ENCODE peak calls at places on chromosomes 5 and 9, in four cellular contexts. One of them, this sample, is unnamed.

GRCh38 chr5:67021522-67022316 is 174.9 kb downstream of the CD180 start:
- DNase-seq in SK-N-SH: no peak
- DNase-seq in HepG2: no peak
- DNase-seq in K562: no peak
- DNase-seq in this sample: no peak

GRCh38 chr9:123438321-123438720 is 82.3 kb downstream of the CRB2 start:
- DNase-seq in K562: no peak
- DNase-seq in SK-N-SH: no peak
- DNase-seq in HepG2: no peak
- DNase-seq in this sample: no peak

GRCh38 chr9:134205636-134206316 is 41.4 kb upstream of the RNU6ATAC start:
- DNase-seq in SK-N-SH: peak
- DNase-seq in HepG2: no peak
- DNase-seq in K562: peak
- DNase-seq in this sample: no peak

GRCh38 chr9:120913673-120914266 is 12.8 kb downstream of the TRAF1 start:
- DNase-seq in HepG2: no peak
- DNase-seq in SK-N-SH: no peak
- DNase-seq in K562: peak
- DNase-seq in this sample: peak

GRCh38 chr5:141637693-141638419 is 1.1 kb downstream of the RELL2 start:
- DNase-seq in SK-N-SH: peak
- DNase-seq in K562: peak
- DNase-seq in HepG2: peak
- DNase-seq in this sample: peak

GRCh38 chr9:128243486-128244415 is 32.1 kb downstream of the GOLGA2 start:
- DNase-seq in K562: peak
- DNase-seq in SK-N-SH: peak
- DNase-seq in HepG2: no peak
- DNase-seq in this sample: no peak

GRCh38 chr5:10262995-10263394 is 12.9 kb downstream of the CCT5 start:
- DNase-seq in K562: no peak
- DNase-seq in SK-N-SH: no peak
- DNase-seq in HepG2: no peak
- DNase-seq in this sample: no peak

GRCh38 chr5:10702040-10702629 is 58.9 kb downstream of the DAP start:
- DNase-seq in K562: peak
- DNase-seq in SK-N-SH: no peak
- DNase-seq in HepG2: no peak
- DNase-seq in this sample: no peak

GRCh38 chr5:43484049-43484849 is 584 bp upstream of the TMEM267 start:
- DNase-seq in HepG2: peak
- DNase-seq in SK-N-SH: peak
- DNase-seq in K562: peak
- DNase-seq in this sample: peak

GRCh38 chr5:160171656-160172055 is 52.4 kb upstream of the PWWP2A start:
- DNase-seq in K562: no peak
- DNase-seq in HepG2: no peak
- DNase-seq in SK-N-SH: no peak
- DNase-seq in this sample: no peak

GRCh38 chr5:133240425-133241091 is 188.7 kb downstream of the HSPA4 start:
- DNase-seq in SK-N-SH: peak
- DNase-seq in K562: peak
- DNase-seq in HepG2: peak
- DNase-seq in this sample: no peak

GRCh38 chr5:156208271-156208670 is 118.7 kb upstream of the SGCD start:
- DNase-seq in SK-N-SH: no peak
- DNase-seq in HepG2: no peak
- DNase-seq in K562: no peak
- DNase-seq in this sample: no peak

GRCh38 chr5:135140805-135141204 is 106.8 kb upstream of the PITX1 start:
- DNase-seq in HepG2: no peak
- DNase-seq in SK-N-SH: no peak
- DNase-seq in K562: no peak
- DNase-seq in this sample: no peak

GRCh38 chr5:57494104-57495098 is 11.8 kb upstream of the ACTBL2 start:
- DNase-seq in HepG2: peak
- DNase-seq in SK-N-SH: no peak
- DNase-seq in K562: peak
- DNase-seq in this sample: no peak

GRCh38 chr9:96554326-96554725 is 65.3 kb downstream of the CDC14B start:
- DNase-seq in HepG2: no peak
- DNase-seq in K562: no peak
- DNase-seq in SK-N-SH: no peak
- DNase-seq in this sample: no peak

GRCh38 chr5:169152453-169152852 is 148.5 kb downstream of the SLIT3 start:
- DNase-seq in K562: no peak
- DNase-seq in SK-N-SH: no peak
- DNase-seq in HepG2: no peak
- DNase-seq in this sample: no peak

GRCh38 chr9:127578952-127579853 is 32.9 kb upstream of the STXBP1 start:
- DNase-seq in K562: no peak
- DNase-seq in HepG2: peak
- DNase-seq in SK-N-SH: peak
- DNase-seq in this sample: peak

GRCh38 chr9:117927354-117927753 is 223.2 kb downstream of the TLR4 start:
- DNase-seq in SK-N-SH: peak
- DNase-seq in K562: no peak
- DNase-seq in HepG2: no peak
- DNase-seq in this sample: peak

GRCh38 chr5:170597109-170597741 is 93.4 kb downstream of the KCNIP1 start:
- DNase-seq in SK-N-SH: peak
- DNase-seq in K562: no peak
- DNase-seq in HepG2: no peak
- DNase-seq in this sample: no peak

GRCh38 chr9:134329886-134330285 is 3.6 kb downstream of the RXRA start:
- DNase-seq in SK-N-SH: no peak
- DNase-seq in HepG2: no peak
- DNase-seq in K562: no peak
- DNase-seq in this sample: no peak

GRCh38 chr9:16398676-16399075 is 471.8 kb downstream of the BNC2 start:
- DNase-seq in HepG2: no peak
- DNase-seq in SK-N-SH: no peak
- DNase-seq in K562: no peak
- DNase-seq in this sample: no peak

GRCh38 chr5:141958113-141958512 is at the start of gene PCDH12:
- DNase-seq in HepG2: no peak
- DNase-seq in K562: no peak
- DNase-seq in SK-N-SH: peak
- DNase-seq in this sample: peak

GRCh38 chr5:73506459-73506955 is 8.3 kb downstream of the BTF3 start:
- DNase-seq in SK-N-SH: no peak
- DNase-seq in HepG2: no peak
- DNase-seq in K562: no peak
- DNase-seq in this sample: no peak

GRCh38 chr5:161548472-161549094 is 2.1 kb upstream of the GABRB2 start:
- DNase-seq in HepG2: no peak
- DNase-seq in SK-N-SH: peak
- DNase-seq in K562: no peak
- DNase-seq in this sample: peak

GRCh38 chr5:40437452-40437861 is 242.3 kb upstream of the PTGER4 start:
- DNase-seq in K562: no peak
- DNase-seq in SK-N-SH: no peak
- DNase-seq in HepG2: no peak
- DNase-seq in this sample: no peak

GRCh38 chr5:65927497-65928340 is 1.3 kb downstream of the ERBIN start:
- DNase-seq in SK-N-SH: peak
- DNase-seq in HepG2: peak
- DNase-seq in K562: peak
- DNase-seq in this sample: no peak

GRCh38 chr5:141412853-141413539 is at the start of gene PCDHGA10:
- DNase-seq in K562: peak
- DNase-seq in SK-N-SH: no peak
- DNase-seq in HepG2: peak
- DNase-seq in this sample: peak

GRCh38 chr5:158839638-158840037 is 260.1 kb downstream of the EBF1 start:
- DNase-seq in HepG2: no peak
- DNase-seq in K562: no peak
- DNase-seq in SK-N-SH: no peak
- DNase-seq in this sample: no peak

GRCh38 chr9:129880654-129881546 is 45.6 kb downstream of the USP20 start:
- DNase-seq in K562: no peak
- DNase-seq in HepG2: no peak
- DNase-seq in SK-N-SH: no peak
- DNase-seq in this sample: no peak
- TF ChIP-seq FOXJ3 in K562: no peak
- TF ChIP-seq FOXJ3 in HepG2: no peak
- TF ChIP-seq FOXJ3 in SK-N-SH: no peak
- TF ChIP-seq FOXJ3 in this sample: no peak

DNA sequence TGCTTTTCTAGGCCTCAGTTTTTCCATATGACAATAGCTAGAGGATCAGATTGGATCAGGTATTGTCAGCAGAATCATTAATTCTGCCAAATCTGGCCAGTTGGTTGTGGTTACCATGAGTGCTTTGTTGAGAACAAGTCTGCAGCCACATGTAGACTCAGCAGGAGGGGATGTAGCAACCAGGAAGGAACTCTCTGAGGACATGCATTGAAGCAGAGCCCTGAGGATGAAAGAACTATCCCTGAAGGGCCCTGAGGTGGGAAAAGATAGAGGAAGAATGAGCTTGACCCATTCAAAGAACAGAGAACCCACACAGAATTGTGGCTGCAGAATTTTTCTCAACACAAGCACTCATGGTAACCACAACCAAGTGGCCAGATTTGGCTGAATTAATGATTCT is 60.1 kb upstream of the AFAP1L1 start:
- DNase-seq in SK-N-SH: no peak
- DNase-seq in HepG2: no peak
- DNase-seq in K562: no peak
- DNase-seq in this sample: no peak
- TF ChIP-seq FOXJ3 in SK-N-SH: no peak
- TF ChIP-seq FOXJ3 in HepG2: no peak
- TF ChIP-seq FOXJ3 in K562: no peak
- TF ChIP-seq FOXJ3 in this sample: no peak

GRCh38 chr5:147404706-147405105 is 105.2 kb downstream of the DPYSL3 start:
- DNase-seq in K562: no peak
- DNase-seq in SK-N-SH: no peak
- DNase-seq in HepG2: no peak
- DNase-seq in this sample: no peak
- TF ChIP-seq FOXJ3 in K562: no peak
- TF ChIP-seq FOXJ3 in SK-N-SH: no peak
- TF ChIP-seq FOXJ3 in HepG2: no peak
- TF ChIP-seq FOXJ3 in this sample: no peak

DNA sequence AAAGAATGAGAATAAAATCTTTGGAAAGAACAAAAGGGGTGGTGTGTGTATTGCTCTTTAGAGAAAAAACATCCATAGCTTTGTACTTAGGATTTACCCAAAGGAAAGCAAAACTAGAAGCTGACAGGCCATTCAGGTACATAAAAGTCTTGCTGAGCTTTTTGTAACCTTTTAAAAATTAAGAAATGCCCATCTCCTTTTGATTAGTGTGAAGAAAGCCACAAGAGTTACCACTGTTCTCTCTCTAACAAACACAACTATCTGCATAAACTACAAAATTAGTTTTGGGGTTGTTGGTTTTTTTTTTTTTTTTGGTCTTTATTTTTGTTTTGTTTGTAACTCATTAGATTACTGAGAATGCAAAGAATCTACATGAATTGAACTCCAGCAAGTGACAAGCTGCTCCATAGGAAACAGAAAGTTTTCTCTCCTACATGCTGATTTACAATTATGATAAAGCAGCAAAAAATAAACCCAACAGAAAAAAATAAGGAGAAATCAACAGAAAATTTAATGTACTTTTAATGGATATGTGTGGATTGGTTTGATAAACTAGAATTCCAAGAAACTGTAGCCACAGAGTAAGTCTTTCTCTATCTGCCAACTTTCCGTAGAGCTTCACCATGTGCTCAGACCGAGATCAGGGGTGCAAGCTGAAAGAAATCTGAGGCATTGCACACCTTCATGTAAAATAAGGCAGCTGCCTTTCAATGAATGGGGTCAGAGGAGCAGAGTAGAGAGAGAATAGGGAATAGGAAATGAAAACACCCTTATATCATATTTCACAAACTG is 12.3 kb downstream of the BAAT start:
- DNase-seq in HepG2: no peak
- DNase-seq in SK-N-SH: no peak
- DNase-seq in K562: peak
- DNase-seq in this sample: no peak
- TF ChIP-seq FOXJ3 in HepG2: no peak
- TF ChIP-seq FOXJ3 in SK-N-SH: no peak
- TF ChIP-seq FOXJ3 in K562: no peak
- TF ChIP-seq FOXJ3 in this sample: no peak

GRCh38 chr9:108297025-108297424 is 558.8 kb downstream of the ACTL7B start:
- DNase-seq in K562: no peak
- DNase-seq in HepG2: no peak
- DNase-seq in SK-N-SH: no peak
- DNase-seq in this sample: no peak
- TF ChIP-seq FOXJ3 in K562: no peak
- TF ChIP-seq FOXJ3 in HepG2: no peak
- TF ChIP-seq FOXJ3 in SK-N-SH: no peak
- TF ChIP-seq FOXJ3 in this sample: no peak

GRCh38 chr5:131990716-131991115 is 20.7 kb downstream of the ACSL6 start:
- DNase-seq in SK-N-SH: no peak
- DNase-seq in K562: no peak
- DNase-seq in HepG2: no peak
- DNase-seq in this sample: no peak

GRCh38 chr5:131988601-131989000 is 22.9 kb downstream of the ACSL6 start:
- DNase-seq in K562: no peak
- DNase-seq in HepG2: no peak
- DNase-seq in SK-N-SH: no peak
- DNase-seq in this sample: no peak

GRCh38 chr5:131994533-131995226 is 16.8 kb downstream of the ACSL6 start:
- DNase-seq in HepG2: peak
- DNase-seq in K562: peak
- DNase-seq in SK-N-SH: no peak
- DNase-seq in this sample: no peak

GRCh38 chr5:131994090-131994489 is 17.4 kb downstream of the ACSL6 start:
- DNase-seq in HepG2: no peak
- DNase-seq in K562: peak
- DNase-seq in SK-N-SH: no peak
- DNase-seq in this sample: no peak

DNA sequence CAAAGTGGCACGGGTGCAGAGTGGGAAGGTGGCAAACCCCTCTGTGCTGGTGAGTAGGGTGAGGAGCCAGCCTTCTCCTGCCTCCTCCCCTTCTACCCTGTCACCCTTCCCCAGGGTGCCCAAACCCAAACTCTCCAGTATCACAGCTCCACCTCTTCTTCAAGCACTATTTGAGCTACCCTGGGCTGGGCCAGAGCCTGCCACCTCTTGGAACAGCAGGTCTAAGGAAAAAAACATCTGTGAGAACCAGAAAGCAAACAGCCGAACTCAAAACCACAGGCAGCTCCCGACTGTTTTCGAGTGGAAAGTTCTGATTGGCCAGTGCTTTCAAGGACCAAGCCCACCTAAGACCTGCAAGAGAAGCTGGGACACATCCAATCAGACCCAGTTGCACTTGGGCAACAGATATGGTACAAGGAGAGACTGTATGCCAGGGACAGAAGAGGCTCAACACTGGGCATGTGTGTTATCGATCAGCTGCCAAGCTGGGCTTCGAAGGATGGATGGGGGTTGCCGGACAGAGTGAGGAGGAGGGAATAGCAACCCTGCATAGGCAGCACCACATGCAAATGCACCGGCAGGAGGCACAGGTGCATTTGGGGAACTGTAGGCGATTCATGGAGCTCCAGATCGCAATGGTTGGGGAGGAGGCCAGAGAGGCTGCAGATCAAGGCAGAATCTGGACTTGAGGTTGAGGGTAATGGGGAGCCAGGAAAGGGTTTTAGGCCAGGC is 19.7 kb downstream of the ACSL6 start:
- DNase-seq in SK-N-SH: no peak
- DNase-seq in K562: no peak
- DNase-seq in HepG2: no peak
- DNase-seq in this sample: no peak
- TF ChIP-seq FOXJ3 in SK-N-SH: no peak
- TF ChIP-seq FOXJ3 in K562: no peak
- TF ChIP-seq FOXJ3 in HepG2: no peak
- TF ChIP-seq FOXJ3 in this sample: no peak